ENCODE peak calls at places on chromosomes 3 and 15, in six cellular contexts. X, L, W, G, D and A are unnamed samples.

GRCh38 chr3:124565013-124565412 is 165.2 kb upstream of the UMPS start:
- DNase-seq in X (no peak), L (peak), W (peak), G (peak), D (peak), A (peak)

GRCh38 chr3:14297305-14297704 is 105.1 kb upstream of the SLC6A6 start:
- DNase-seq in G (no peak), X (no peak), D (no peak), W (no peak), L (no peak), A (no peak)

GRCh38 chr3:157407769-157408168 is 28.9 kb upstream of the PTX3 start:
- DNase-seq in L (no peak), X (no peak), W (no peak), D (no peak), G (no peak), A (no peak)

GRCh38 chr15:68781209-68781608 is 39.5 kb downstream of the ANP32A start:
- DNase-seq in L (no peak), G (no peak), X (no peak), W (no peak), D (no peak), A (no peak)

GRCh38 chr3:129421988-129422745 is 6.3 kb downstream of the EFCAB12 start:
- DNase-seq in D (peak), L (no peak), G (no peak), W (no peak), X (no peak), A (no peak)

GRCh38 chr3:175777495-175777894 is 918.4 kb downstream of the NAALADL2 start:
- DNase-seq in L (no peak), W (no peak), X (no peak), G (no peak), D (peak), A (no peak)

GRCh38 chr3:4503050-4503449 is 9.9 kb downstream of the ITPR1 start:
- DNase-seq in X (peak), W (no peak), L (no peak), D (no peak), G (no peak), A (no peak)

GRCh38 chr3:47899495-47900108 is 96.7 kb downstream of the DHX30 start:
- DNase-seq in D (peak), G (no peak), L (no peak), W (no peak), X (no peak), A (no peak)

GRCh38 chr15:31934821-31935220 is 95.5 kb upstream of the CHRNA7 start:
- DNase-seq in W (no peak), L (no peak), X (no peak), D (no peak), G (no peak), A (no peak)

GRCh38 chr15:60316961-60317360 is 80.8 kb downstream of the ANXA2 start:
- DNase-seq in D (no peak), X (no peak), W (no peak), L (no peak), G (no peak), A (no peak)

GRCh38 chr3:187286467-187287059 is 5.0 kb downstream of the MASP1 start:
- DNase-seq in G (no peak), D (peak), L (no peak), W (no peak), X (no peak), A (no peak)

GRCh38 chr3:108153451-108153981 is 62.7 kb upstream of the CD47 start:
- DNase-seq in L (no peak), D (peak), X (no peak), W (peak), G (no peak), A (no peak)

GRCh38 chr3:37014620-37015019 is 21.3 kb downstream of the MLH1 start:
- DNase-seq in W (no peak), L (no peak), X (no peak), D (no peak), G (no peak), A (no peak)

GRCh38 chr3:120462409-120462959 is 11.7 kb upstream of the FSTL1 start:
- DNase-seq in L (no peak), X (no peak), D (no peak), W (no peak), G (no peak), A (no peak)

GRCh38 chr3:184635774-184636173 is 74.2 kb downstream of the EPHB3 start:
- DNase-seq in L (no peak), D (no peak), X (no peak), W (no peak), G (no peak), A (no peak)

GRCh38 chr3:63462732-63463131 is 184.6 kb downstream of the SYNPR start:
- DNase-seq in X (no peak), D (no peak), L (no peak), G (no peak), W (no peak), A (no peak)

GRCh38 chr3:11523793-11524160 is 119.9 kb downstream of the VGLL4 start:
- DNase-seq in D (no peak), W (no peak), L (no peak), G (no peak), X (no peak), A (no peak)

GRCh38 chr3:175356899-175357324 is 497.8 kb downstream of the NAALADL2 start:
- DNase-seq in D (peak), L (no peak), G (no peak), W (no peak), X (no peak), A (no peak)

GRCh38 chr3:46846624-46847542 is 16.4 kb downstream of the MYL3 start:
- DNase-seq in X (no peak), L (no peak), G (peak), D (no peak), W (no peak), A (no peak)

GRCh38 chr3:69130689-69131088 is 8.3 kb upstream of the LMOD3 start:
- DNase-seq in X (peak), G (no peak), L (no peak), W (no peak), D (no peak), A (no peak)

GRCh38 chr3:153246805-153247204 is 84.8 kb downstream of the RAP2B start:
- DNase-seq in D (peak), W (no peak), L (no peak), X (no peak), G (no peak), A (no peak)

GRCh38 chr3:134677987-134678308 is 27.1 kb upstream of the KY start:
- DNase-seq in G (no peak), W (no peak), X (no peak), L (no peak), D (no peak), A (no peak)

DNA sequence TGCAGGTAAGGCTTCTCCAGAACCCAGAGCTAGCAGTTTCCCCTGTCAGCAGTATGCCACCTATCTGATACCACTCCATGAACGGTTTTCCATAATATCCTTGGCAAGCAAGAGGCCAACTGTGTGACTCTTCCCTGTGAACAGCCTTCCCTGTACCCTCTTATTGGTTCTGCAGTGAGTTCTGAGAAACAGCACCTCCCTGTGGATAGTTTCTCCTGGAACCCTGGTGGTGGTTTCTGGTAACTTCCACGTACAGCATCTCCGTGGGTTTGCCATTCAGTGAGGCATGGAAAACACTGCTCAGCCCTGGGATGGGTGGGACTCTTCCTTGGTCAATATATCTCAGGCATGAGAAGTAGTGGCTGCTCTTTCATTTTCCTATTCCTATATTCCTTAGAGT is 19.4 kb upstream of the SERPINI2 start:
- DNase-seq in W (no peak), X (no peak), D (no peak), L (no peak), G (no peak), A (no peak)
- TF ChIP-seq CTCF in W (no peak), X (peak), D (no peak), L (no peak), G (no peak), A (peak)

GRCh38 chr15:42367041-42367440 is 7.7 kb downstream of the CAPN3 start:
- DNase-seq in W (peak), D (peak), L (no peak), G (peak), X (no peak), A (no peak)
- TF ChIP-seq CTCF in W (no peak), D (no peak), L (no peak), G (no peak), X (no peak), A (no peak)

GRCh38 chr3:19232566-19232965 is 84.3 kb downstream of the KCNH8 start:
- DNase-seq in W (no peak), G (no peak), L (no peak), D (no peak), X (no peak), A (no peak)

GRCh38 chr3:19231792-19232461 is 83.6 kb downstream of the KCNH8 start:
- DNase-seq in G (no peak), D (no peak), L (no peak), W (no peak), X (no peak), A (no peak)

GRCh38 chr3:19226516-19226915 is 78.2 kb downstream of the KCNH8 start:
- DNase-seq in G (no peak), X (no peak), W (no peak), D (no peak), L (no peak), A (no peak)

GRCh38 chr3:19229086-19229485 is 80.8 kb downstream of the KCNH8 start:
- DNase-seq in X (no peak), G (no peak), L (no peak), D (no peak), W (no peak), A (no peak)
- TF ChIP-seq CTCF in X (peak), G (no peak), L (no peak), D (no peak), W (no peak), A (no peak)

GRCh38 chr3:94336076-94336741 is 273.3 kb downstream of the NSUN3 start:
- DNase-seq in L (no peak), X (no peak), W (no peak), G (no peak), D (peak), A (no peak)
- TF ChIP-seq CTCF in L (no peak), X (peak), W (peak), G (peak), D (peak), A (no peak)